ENCODE peak calls at places on chromosome X, in seven cellular contexts. K, Z, A, R, W, J and O are unnamed samples.

GRCh38 chrX:2574271-2574670 is 73.5 kb upstream of the DHRSX start:
- DNase-seq in R (no peak), J (no peak), A (no peak), K (no peak), Z (no peak), W (no peak), O (no peak)

GRCh38 chrX:10404435-10404834 is 215.9 kb downstream of the MID1 start:
- DNase-seq in Z (no peak), K (no peak), W (peak; percentile 10), R (peak; percentile 47), J (no peak), A (no peak), O (peak; percentile 40)

GRCh38 chrX:13078739-13079444 is 34.5 kb upstream of the FAM9C start:
- DNase-seq in K (no peak), J (peak; percentile 96), W (no peak), A (no peak), R (peak; percentile 86), Z (no peak), O (peak; percentile 92)

GRCh38 chrX:31099536-31100090 is 27.8 kb upstream of the FTHL17 start:
- DNase-seq in A (no peak), W (no peak), K (no peak), R (peak; percentile 26), J (peak; percentile 14), Z (no peak), O (no peak)

GRCh38 chrX:48472851-48473717 is 2.9 kb upstream of the FTSJ1 start:
- DNase-seq in J (no peak), W (no peak), Z (peak; percentile 24), K (no peak), A (no peak), R (no peak), O (no peak)

GRCh38 chrX:63918611-63919010 is 133.6 kb upstream of the ARHGEF9 start:
- DNase-seq in K (no peak), A (no peak), R (no peak), J (peak; percentile 42), W (peak; percentile 11), Z (peak; percentile 28), O (no peak)

GRCh38 chrX:129823115-129823514 is 20.6 kb downstream of the ZDHHC9 start:
- DNase-seq in K (no peak), A (peak; percentile 36), W (no peak), J (peak; percentile 27), Z (peak; percentile 28), R (peak; percentile 44), O (peak; percentile 54)

GRCh38 chrX:118240359-118240758 is 105.5 kb upstream of the WDR44 start:
- DNase-seq in R (no peak), K (no peak), Z (no peak), W (no peak), J (no peak), A (no peak), O (no peak)

GRCh38 chrX:72392816-72393800 is 87.4 kb upstream of the CITED1 start:
- DNase-seq in R (no peak), Z (no peak), J (no peak), A (no peak), W (no peak), K (no peak), O (peak; percentile 8)